ENCODE peak calls at places on chromosomes 5 and 9, in five cellular contexts. One of them, this sample, is unnamed.

GRCh38 chr5:88298425-88298824 is 29.8 kb upstream of the TMEM161B start:
- DNase-seq in neural crest cell: no peak
- DNase-seq in AG04450: peak; percentile 18
- DNase-seq in A673: no peak
- DNase-seq in WTC11: no peak
- DNase-seq in this sample: no peak

GRCh38 chr9:119453980-119454379 is 84.7 kb upstream of the BRINP1 start:
- DNase-seq in WTC11: no peak
- DNase-seq in neural crest cell: no peak
- DNase-seq in A673: no peak
- DNase-seq in AG04450: no peak
- DNase-seq in this sample: no peak

GRCh38 chr5:42483472-42484154 is 60.4 kb downstream of the GHR start:
- DNase-seq in AG04450: no peak
- DNase-seq in neural crest cell: no peak
- DNase-seq in A673: no peak
- DNase-seq in WTC11: no peak
- DNase-seq in this sample: no peak

GRCh38 chr5:147743686-147744332 is 38.7 kb downstream of the JAKMIP2 start:
- DNase-seq in A673: peak; percentile 99
- DNase-seq in neural crest cell: no peak
- DNase-seq in WTC11: no peak
- DNase-seq in AG04450: no peak
- DNase-seq in this sample: no peak

GRCh38 chr5:56479126-56479525 is 246.0 kb upstream of the ANKRD55 start:
- DNase-seq in neural crest cell: no peak
- DNase-seq in WTC11: no peak
- DNase-seq in AG04450: no peak
- DNase-seq in A673: no peak
- DNase-seq in this sample: no peak

GRCh38 chr5:95809414-95809960 is 13.0 kb downstream of the GLRX start:
- DNase-seq in WTC11: no peak
- DNase-seq in AG04450: no peak
- DNase-seq in A673: no peak
- DNase-seq in neural crest cell: no peak
- DNase-seq in this sample: peak; percentile 47

GRCh38 chr9:97905228-97905627 is 17.1 kb downstream of the TRMO start:
- DNase-seq in A673: no peak
- DNase-seq in WTC11: no peak
- DNase-seq in AG04450: no peak
- DNase-seq in neural crest cell: no peak
- DNase-seq in this sample: no peak

GRCh38 chr5:79562351-79563246 is 48.7 kb upstream of the HOMER1 start:
- DNase-seq in neural crest cell: no peak
- DNase-seq in A673: peak; percentile 97
- DNase-seq in AG04450: no peak
- DNase-seq in WTC11: no peak
- DNase-seq in this sample: no peak

GRCh38 chr5:104189031-104189430 is 626.4 kb upstream of the NUDT12 start:
- DNase-seq in WTC11: no peak
- DNase-seq in neural crest cell: no peak
- DNase-seq in AG04450: peak; percentile 48
- DNase-seq in A673: no peak
- DNase-seq in this sample: no peak

GRCh38 chr5:146047396-146047795 is 58.0 kb downstream of the PLAC8L1 start:
- DNase-seq in neural crest cell: no peak
- DNase-seq in AG04450: no peak
- DNase-seq in A673: peak; percentile 29
- DNase-seq in WTC11: no peak
- DNase-seq in this sample: no peak

GRCh38 chr5:16741007-16741406 is 124.2 kb upstream of the RETREG1 start:
- DNase-seq in AG04450: no peak
- DNase-seq in neural crest cell: no peak
- DNase-seq in WTC11: no peak
- DNase-seq in A673: no peak
- DNase-seq in this sample: no peak
- TF ChIP-seq CTCF in AG04450: no peak
- TF ChIP-seq CTCF in neural crest cell: no peak
- TF ChIP-seq CTCF in WTC11: no peak
- TF ChIP-seq CTCF in A673: peak; percentile 18
- TF ChIP-seq CTCF in this sample: no peak

GRCh38 chr9:89183146-89183545 is 4.5 kb upstream of the SHC3 start:
- DNase-seq in neural crest cell: no peak
- DNase-seq in AG04450: no peak
- DNase-seq in WTC11: no peak
- DNase-seq in A673: no peak
- DNase-seq in this sample: no peak
- TF ChIP-seq CTCF in neural crest cell: no peak
- TF ChIP-seq CTCF in AG04450: no peak
- TF ChIP-seq CTCF in WTC11: no peak
- TF ChIP-seq CTCF in A673: no peak
- TF ChIP-seq CTCF in this sample: peak; percentile 20

GRCh38 chr9:117178596-117179111 is 236.2 kb downstream of the ASTN2 start:
- DNase-seq in neural crest cell: no peak
- DNase-seq in AG04450: no peak
- DNase-seq in A673: peak; percentile 90
- DNase-seq in WTC11: no peak
- DNase-seq in this sample: no peak

GRCh38 chr9:117184173-117184572 is 230.7 kb downstream of the ASTN2 start:
- DNase-seq in WTC11: no peak
- DNase-seq in AG04450: no peak
- DNase-seq in neural crest cell: no peak
- DNase-seq in A673: peak; percentile 75
- DNase-seq in this sample: no peak

DNA sequence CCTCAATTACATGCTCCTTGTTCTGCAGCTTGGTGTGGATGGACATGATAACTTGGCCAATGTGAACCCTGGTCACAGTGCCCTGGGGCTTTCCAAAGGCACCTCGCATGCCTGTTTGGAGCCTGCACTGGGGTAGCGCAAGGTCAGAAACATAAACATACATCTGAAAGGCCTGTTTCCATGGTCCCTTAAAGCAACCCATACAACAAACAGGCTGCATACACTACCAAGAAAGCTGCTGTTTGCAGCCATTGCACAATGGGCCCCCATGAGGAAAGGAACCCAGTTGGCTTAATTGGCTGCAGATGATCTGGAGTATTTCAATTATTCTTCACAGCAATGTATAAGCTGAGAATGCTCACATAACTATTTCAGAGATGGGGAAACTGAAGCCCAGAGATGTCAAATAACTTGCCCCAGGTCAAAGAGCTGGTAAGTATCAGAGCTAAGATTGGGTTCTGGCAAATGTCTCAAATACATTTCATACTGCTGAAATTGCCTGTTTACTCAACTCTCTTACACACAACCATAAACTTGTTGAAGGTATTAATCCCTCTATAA is 233.9 kb downstream of the ASTN2 start:
- DNase-seq in neural crest cell: no peak
- DNase-seq in A673: peak; percentile 11
- DNase-seq in AG04450: no peak
- DNase-seq in WTC11: no peak
- DNase-seq in this sample: no peak
- TF ChIP-seq CTCF in neural crest cell: no peak
- TF ChIP-seq CTCF in A673: no peak
- TF ChIP-seq CTCF in AG04450: no peak
- TF ChIP-seq CTCF in WTC11: no peak
- TF ChIP-seq CTCF in this sample: no peak

DNA sequence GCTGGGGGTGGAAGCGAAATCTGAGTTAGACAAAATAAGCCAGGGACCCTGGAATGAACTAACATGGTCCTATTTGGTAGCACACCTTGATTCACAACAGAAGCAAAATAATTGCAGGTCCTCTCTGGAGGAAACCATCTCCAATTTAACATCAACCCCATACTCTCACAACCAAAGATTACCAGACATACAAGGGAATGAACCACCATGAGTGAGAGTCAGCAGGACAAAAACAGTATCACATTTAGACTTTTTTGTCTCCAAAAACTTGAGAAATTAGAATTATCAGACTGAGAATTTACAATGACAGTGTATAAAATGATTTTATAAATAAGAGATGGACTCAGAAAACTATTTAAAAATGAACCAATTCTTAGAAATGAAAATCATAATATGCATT is 21.1 kb downstream of the PPP1R2B start:
- DNase-seq in A673: no peak
- DNase-seq in WTC11: no peak
- DNase-seq in neural crest cell: no peak
- DNase-seq in AG04450: no peak
- DNase-seq in this sample: no peak
- TF ChIP-seq CTCF in A673: no peak
- TF ChIP-seq CTCF in WTC11: no peak
- TF ChIP-seq CTCF in neural crest cell: no peak
- TF ChIP-seq CTCF in AG04450: no peak
- TF ChIP-seq CTCF in this sample: no peak